ENCODE peak calls at places on chromosomes 16 and 17, in five cellular contexts. G, V, T, P and W are unnamed samples.

GRCh38 chr17:18933102-18934058 is 18.6 kb upstream of the SLC5A10 start:
- DNase-seq in V (no peak), G (no peak), P (no peak), T (no peak), W (no peak)

GRCh38 chr17:69967910-69968411 is 107.1 kb upstream of the KCNJ16 start:
- DNase-seq in P (no peak), G (no peak), T (no peak), V (no peak), W (peak)

GRCh38 chr16:10180771-10181163 is 1.5 kb downstream of the GRIN2A start:
- DNase-seq in T (no peak), V (peak), G (peak), P (no peak), W (no peak)

GRCh38 chr17:71975998-71976649 is 144.7 kb upstream of the SOX9 start:
- DNase-seq in V (peak), T (no peak), P (no peak), G (peak), W (peak)

GRCh38 chr16:85524630-85525463 is 88.3 kb upstream of the GSE1 start:
- DNase-seq in P (peak), T (no peak), G (no peak), V (no peak), W (no peak)

GRCh38 chr17:7080445-7081041 is 492 bp upstream of the CLEC10A start:
- DNase-seq in G (no peak), T (no peak), V (no peak), P (no peak), W (no peak)

GRCh38 chr16:17519556-17519955 is 48.8 kb upstream of the XYLT1 start:
- DNase-seq in V (no peak), P (no peak), T (no peak), G (no peak), W (no peak)

GRCh38 chr17:72635034-72635654 is 457.3 kb downstream of the SLC39A11 start:
- DNase-seq in T (no peak), P (peak), V (no peak), G (no peak), W (no peak)